ENCODE peak calls at places on chromosome 5, in ten cellular contexts. E is substantia nigra; M is NCI-H1105; H is cardiac muscle cell; T is ovary; L is lung microvascular endothelial cell; X is stimulated activated CD8-positive, alpha-beta memory T cell treated with anti-CD3 and anti-CD28 coated beads, Interleukin-12 subunit alpha, Interleukin-12 subunit beta, amount 100 ng/mL, for 1 hour; P is Right ventricle myocardium superior; A is EL; B is fibroblast of pulmonary artery. Y is an unnamed sample.

GRCh38 chr5:180868960-180869359 is 7.9 kb upstream of the ZFP62 start:
- DNase-seq in H (peak; percentile 56), M (peak; percentile 54), P (peak; percentile 87), B (peak; percentile 80), L (peak; percentile 80), E (peak; percentile 62), T (peak; percentile 85), A (peak; percentile 69), X (peak; percentile 36), Y (peak; percentile 37)

GRCh38 chr5:1322955-1323802 is 21.7 kb downstream of the CLPTM1L start:
- DNase-seq in T (no peak), X (no peak), M (no peak), P (no peak), A (no peak), H (no peak), E (no peak), L (no peak), B (no peak), Y (no peak)

GRCh38 chr5:38593959-38594358 is 37.5 kb upstream of the LIFR start:
- DNase-seq in B (no peak), T (no peak), A (no peak), P (no peak), X (no peak), M (no peak), L (no peak), H (no peak), E (no peak), Y (no peak)

GRCh38 chr5:169083394-169084018 is 217.4 kb downstream of the SLIT3 start:
- DNase-seq in A (no peak), L (no peak), M (no peak), B (no peak), X (no peak), T (no peak), E (no peak), H (no peak), P (no peak), Y (no peak)

GRCh38 chr5:1387876-1388275 is 43.0 kb upstream of the CLPTM1L start:
- DNase-seq in L (no peak), T (no peak), B (no peak), A (no peak), M (no peak), H (no peak), P (peak; percentile 8), E (no peak), X (no peak), Y (no peak)

GRCh38 chr5:179494774-179495173 is 55.6 kb upstream of the RUFY1 start:
- DNase-seq in X (no peak), B (no peak), L (no peak), P (peak; percentile 8), H (no peak), T (no peak), A (no peak), E (no peak), M (no peak), Y (no peak)

GRCh38 chr5:134111741-134112647 is 2.5 kb upstream of the TCF7 start:
- DNase-seq in E (no peak), X (no peak), P (no peak), L (no peak), A (peak; percentile 44), M (no peak), T (no peak), H (no peak), B (no peak), Y (peak; percentile 32)

GRCh38 chr5:103013933-103014552 is 105.9 kb downstream of the GIN1 start:
- DNase-seq in L (no peak), H (no peak), B (peak; percentile 16), T (no peak), A (no peak), X (no peak), M (no peak), E (no peak), P (no peak), Y (no peak)

GRCh38 chr5:88089757-88090390 is 178.8 kb downstream of the TMEM161B start:
- DNase-seq in H (no peak), T (no peak), M (no peak), E (no peak), X (no peak), B (no peak), P (no peak), L (no peak), A (no peak), Y (no peak)

GRCh38 chr5:53616939-53617549 is 56.6 kb downstream of the NDUFS4 start:
- DNase-seq in E (no peak), M (no peak), L (peak; percentile 7), X (no peak), T (no peak), P (no peak), A (no peak), H (peak; percentile 29), B (peak; percentile 24), Y (no peak)

GRCh38 chr5:15501057-15501791 is 1.2 kb downstream of the FBXL7 start:
- DNase-seq in T (peak; percentile 51), L (peak; percentile 82), H (peak; percentile 80), E (peak; percentile 37), P (peak; percentile 61), X (no peak), A (peak; percentile 86), B (peak; percentile 84), M (no peak), Y (no peak)

GRCh38 chr5:38070304-38070703 is 188.1 kb upstream of the EGFLAM start:
- DNase-seq in B (no peak), L (no peak), M (no peak), T (no peak), E (no peak), A (no peak), P (no peak), X (no peak), H (no peak), Y (no peak)

GRCh38 chr5:91361055-91361701 is 21.9 kb downstream of the ARRDC3 start:
- DNase-seq in M (no peak), A (no peak), L (no peak), H (no peak), T (no peak), E (no peak), B (no peak), P (no peak), X (no peak), Y (no peak)

GRCh38 chr5:140076788-140077187 is 33.7 kb upstream of the NRG2 start:
- DNase-seq in X (no peak), B (no peak), E (no peak), M (no peak), T (no peak), L (no peak), A (no peak), H (peak; percentile 4), P (no peak), Y (no peak)

GRCh38 chr5:36242534-36243144 is 914 bp upstream of the NADK2 start:
- DNase-seq in P (no peak), E (no peak), A (no peak), M (no peak), B (no peak), L (peak; percentile 5), T (peak; percentile 20), H (no peak), X (no peak), Y (no peak)

GRCh38 chr5:68304421-68305052 is 89.0 kb downstream of the PIK3R1 start:
- DNase-seq in E (no peak), X (no peak), H (no peak), L (no peak), A (peak; percentile 58), T (no peak), P (no peak), M (no peak), B (no peak), Y (no peak)

Y was measured in activated T-helper 2 cell treated with anti-CD3 and anti-CD28 coated beads, Interferon-gamma antibody, Interleukin-2, Interleukin-4, amounts not matched to agents 10 μg/mL and 5 μg/mL and 100 μg/mL, durations not matched to agents 14 hours and 24 hours and 36 hours.